ENCODE peak calls at places on chromosome 20, in four cellular contexts. One of them, this sample, is unnamed.

GRCh38 chr20:58458342-58459057 is 56.7 kb downstream of the APCDD1L start:
- DNase-seq in testis: no peak
- DNase-seq in stomach: no peak
- DNase-seq in Peyer's patch: no peak
- DNase-seq in this sample: no peak

GRCh38 chr20:60046011-60046413 is 87.8 kb downstream of the CDH26 start:
- DNase-seq in stomach: no peak
- DNase-seq in Peyer's patch: no peak
- DNase-seq in testis: no peak
- DNase-seq in this sample: no peak

GRCh38 chr20:10861086-10861485 is 187.3 kb upstream of the JAG1 start:
- DNase-seq in stomach: no peak
- DNase-seq in Peyer's patch: no peak
- DNase-seq in testis: no peak
- DNase-seq in this sample: no peak

GRCh38 chr20:15071010-15071808 is 733.8 kb upstream of the FLRT3 start:
- DNase-seq in stomach: no peak
- DNase-seq in testis: no peak
- DNase-seq in Peyer's patch: no peak
- DNase-seq in this sample: no peak

GRCh38 chr20:11376998-11377397 is 540.7 kb upstream of the BTBD3 start:
- DNase-seq in Peyer's patch: no peak
- DNase-seq in testis: no peak
- DNase-seq in stomach: no peak
- DNase-seq in this sample: no peak

GRCh38 chr20:53712212-53712977 is 118.8 kb upstream of the ZNF217 start:
- DNase-seq in testis: no peak
- DNase-seq in Peyer's patch: no peak
- DNase-seq in stomach: no peak
- DNase-seq in this sample: no peak

GRCh38 chr20:45983279-45983743 is 11.3 kb upstream of the ZNF335 start:
- DNase-seq in stomach: no peak
- DNase-seq in testis: no peak
- DNase-seq in Peyer's patch: no peak
- DNase-seq in this sample: no peak

GRCh38 chr20:45833030-45833882 is at the start of gene SNX21:
- DNase-seq in testis: peak
- DNase-seq in Peyer's patch: peak
- DNase-seq in stomach: peak
- DNase-seq in this sample: peak

GRCh38 chr20:53942973-53943372 is 127.4 kb downstream of the BCAS1 start:
- DNase-seq in Peyer's patch: no peak
- DNase-seq in testis: no peak
- DNase-seq in stomach: no peak
- DNase-seq in this sample: peak

DNA sequence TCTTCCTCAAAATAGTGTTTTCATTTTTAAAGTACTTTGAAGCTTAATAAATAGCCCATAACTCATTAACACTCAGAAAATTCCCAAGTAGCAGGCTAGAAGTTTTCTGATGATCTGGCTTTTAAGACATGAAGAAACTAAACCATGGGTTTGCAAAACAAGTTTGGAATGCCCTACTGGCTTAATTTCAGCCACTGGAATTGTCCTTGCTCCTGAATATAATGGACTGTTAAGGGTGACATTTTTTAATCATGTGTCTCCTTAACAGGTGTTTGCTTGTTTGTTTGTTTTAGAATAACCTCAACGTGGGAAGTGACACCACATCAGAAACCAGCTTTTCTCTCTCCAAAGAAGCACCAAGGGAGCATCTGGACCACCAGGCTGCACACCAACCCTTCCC is 49.1 kb downstream of the ISM1 start:
- DNase-seq in testis: no peak
- DNase-seq in stomach: no peak
- DNase-seq in Peyer's patch: no peak
- DNase-seq in this sample: no peak
- TF ChIP-seq POLR2A in testis: no peak
- TF ChIP-seq POLR2A in stomach: no peak
- TF ChIP-seq POLR2A in Peyer's patch: no peak
- TF ChIP-seq POLR2A in this sample: no peak

DNA sequence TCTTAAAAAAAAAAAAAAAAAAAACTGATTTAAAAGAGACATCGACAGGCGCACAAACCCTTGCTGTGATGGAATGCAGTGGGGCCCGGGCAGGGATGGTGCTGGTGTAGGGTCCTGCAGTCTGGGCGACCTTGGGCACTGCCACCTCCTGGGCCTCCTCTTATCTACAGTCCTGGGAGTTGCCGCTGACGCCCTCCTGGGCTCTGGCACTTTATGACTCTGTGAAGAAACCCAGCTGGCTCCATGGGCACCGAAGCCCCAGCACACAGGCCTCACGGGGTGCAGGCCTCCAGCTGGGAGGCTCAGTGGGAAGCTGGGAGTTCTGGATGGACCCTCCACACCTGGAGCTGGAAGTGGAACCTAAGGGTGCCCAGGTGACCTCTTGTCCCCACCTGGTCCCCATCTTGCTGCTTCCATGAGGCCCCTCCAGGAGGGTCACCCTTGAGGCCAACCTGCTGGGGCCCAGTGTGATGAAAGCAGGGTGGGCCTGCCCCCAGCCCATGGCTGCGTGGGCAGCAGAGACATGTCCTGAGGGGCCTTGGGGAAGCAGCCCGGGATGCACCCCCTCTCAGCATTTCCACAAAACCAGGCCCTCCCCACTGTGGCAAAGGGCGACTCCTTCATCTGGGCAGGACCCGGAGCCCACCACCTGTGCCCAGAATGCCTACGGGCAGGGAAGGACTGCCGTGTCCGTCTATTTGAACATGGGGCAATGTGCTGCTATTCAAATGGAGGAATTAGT is 104.9 kb downstream of the ASXL1 start:
- DNase-seq in Peyer's patch: peak
- DNase-seq in stomach: peak
- DNase-seq in testis: peak
- DNase-seq in this sample: no peak
- H3K27ac ChIP-seq in Peyer's patch: peak
- H3K27ac ChIP-seq in stomach: peak
- H3K27ac ChIP-seq in testis: no peak
- H3K27ac ChIP-seq in this sample: no peak

GRCh38 chr20:31669876-31670275 is 32.2 kb downstream of the COX4I2 start:
- DNase-seq in stomach: no peak
- DNase-seq in Peyer's patch: no peak
- DNase-seq in testis: no peak
- DNase-seq in this sample: no peak

GRCh38 chr20:31671324-31671723 is 33.6 kb downstream of the COX4I2 start:
- DNase-seq in stomach: no peak
- DNase-seq in testis: no peak
- DNase-seq in Peyer's patch: no peak
- DNase-seq in this sample: no peak

GRCh38 chr20:31673435-31673834 is 35.7 kb downstream of the COX4I2 start:
- DNase-seq in Peyer's patch: no peak
- DNase-seq in testis: no peak
- DNase-seq in stomach: no peak
- DNase-seq in this sample: no peak

GRCh38 chr20:31667315-31668285 is 29.9 kb downstream of the COX4I2 start:
- DNase-seq in Peyer's patch: no peak
- DNase-seq in testis: no peak
- DNase-seq in stomach: no peak
- DNase-seq in this sample: no peak

GRCh38 chr20:31670371-31671228 is 32.9 kb downstream of the COX4I2 start:
- DNase-seq in Peyer's patch: peak
- DNase-seq in testis: peak
- DNase-seq in stomach: peak
- DNase-seq in this sample: no peak
- TF ChIP-seq POLR2A in Peyer's patch: no peak
- TF ChIP-seq POLR2A in testis: no peak
- TF ChIP-seq POLR2A in stomach: no peak
- TF ChIP-seq POLR2A in this sample: no peak

DNA sequence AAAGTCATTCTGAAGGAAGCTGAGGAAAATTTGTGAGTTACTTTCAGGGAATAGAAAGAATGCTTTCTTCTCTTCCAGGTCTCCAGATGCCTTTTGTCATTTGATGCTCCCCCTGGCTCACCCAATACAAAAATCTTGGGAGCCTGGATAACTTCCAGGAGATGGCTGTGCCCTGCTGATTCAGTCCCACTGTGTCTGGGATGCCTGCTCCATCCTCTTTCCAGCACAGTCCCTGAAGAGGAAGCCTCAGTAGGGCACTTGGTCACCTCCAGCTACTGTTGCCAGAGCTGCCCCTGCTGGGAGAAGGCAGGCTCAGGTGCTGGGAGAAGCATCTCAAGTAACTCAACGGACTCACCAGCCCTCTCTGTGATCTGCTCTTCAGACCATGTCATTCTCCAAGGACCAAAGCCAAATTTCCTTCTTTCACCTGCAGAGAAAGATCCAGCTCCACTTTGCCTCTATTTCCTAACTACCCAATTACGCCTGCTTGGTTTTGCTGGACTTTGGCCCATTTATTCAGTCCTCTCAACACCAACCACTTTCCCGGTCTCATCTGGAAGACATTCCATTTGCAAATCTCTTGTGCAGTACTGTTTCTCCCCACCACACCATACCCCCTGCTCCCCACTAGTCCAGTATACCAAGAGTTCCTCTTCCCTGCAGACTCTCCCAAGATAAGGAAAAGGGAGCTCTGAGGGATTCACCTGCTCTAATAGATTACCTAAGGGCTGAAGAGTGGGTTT is 53.3 kb downstream of the SLC23A2 start:
- DNase-seq in testis: no peak
- DNase-seq in stomach: no peak
- DNase-seq in Peyer's patch: peak
- DNase-seq in this sample: no peak
- H3K27ac ChIP-seq in testis: no peak
- H3K27ac ChIP-seq in stomach: no peak
- H3K27ac ChIP-seq in Peyer's patch: no peak
- H3K27ac ChIP-seq in this sample: peak

GRCh38 chr20:37397954-37398749 is 52.2 kb downstream of the SRC start:
- DNase-seq in testis: no peak
- DNase-seq in Peyer's patch: no peak
- DNase-seq in stomach: no peak
- DNase-seq in this sample: no peak

GRCh38 chr20:37396520-37397075 is 50.7 kb downstream of the SRC start:
- DNase-seq in Peyer's patch: no peak
- DNase-seq in stomach: no peak
- DNase-seq in testis: no peak
- DNase-seq in this sample: no peak

GRCh38 chr20:37395921-37396519 is 50.1 kb downstream of the SRC start:
- DNase-seq in stomach: no peak
- DNase-seq in Peyer's patch: no peak
- DNase-seq in testis: peak
- DNase-seq in this sample: no peak

GRCh38 chr20:37398750-37399621 is 53.0 kb downstream of the SRC start:
- DNase-seq in stomach: no peak
- DNase-seq in Peyer's patch: peak
- DNase-seq in testis: no peak
- DNase-seq in this sample: no peak

DNA sequence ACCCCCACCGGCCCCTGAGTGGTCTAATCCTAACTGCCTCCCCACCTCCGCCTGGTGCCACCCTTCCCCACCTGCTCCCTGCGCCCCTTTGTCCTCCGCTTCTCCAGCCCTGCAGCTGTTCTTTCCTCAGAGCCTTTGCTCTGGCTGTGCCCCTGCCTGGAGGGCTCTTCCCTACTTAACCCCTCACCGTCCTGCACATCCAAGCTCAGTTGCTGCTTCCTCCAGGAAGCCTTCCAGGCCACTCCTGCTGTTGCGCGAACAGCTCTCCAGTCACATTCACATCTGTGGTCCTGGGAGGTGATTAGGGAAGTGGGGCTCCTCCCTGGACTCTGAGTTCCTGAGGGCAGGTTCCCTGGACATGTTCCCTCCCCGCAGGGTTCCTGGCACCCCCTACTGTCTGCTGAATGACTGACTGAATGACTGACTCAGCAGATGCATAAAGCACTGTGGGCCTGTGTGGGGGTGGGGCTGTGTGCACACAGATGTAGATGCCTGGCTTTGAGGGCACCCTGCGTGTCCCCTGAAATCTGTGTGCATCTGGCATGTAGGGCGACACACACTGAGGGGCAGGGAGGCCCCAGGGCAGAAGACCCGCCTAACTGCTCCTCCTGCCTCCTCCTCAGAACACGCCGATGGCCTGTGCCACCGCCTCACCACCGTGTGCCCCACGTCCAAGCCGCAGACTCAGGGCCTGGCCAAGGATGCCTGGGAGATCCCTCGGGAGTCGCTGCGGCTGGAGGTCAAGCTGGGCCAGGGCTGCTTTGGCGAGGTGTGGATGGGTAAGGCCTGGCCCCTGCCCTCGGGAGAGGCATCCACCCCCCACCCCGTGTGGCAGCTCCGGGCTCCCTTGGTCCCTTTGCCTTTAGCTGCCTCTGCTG is 51.4 kb downstream of the SRC start:
- DNase-seq in testis: no peak
- DNase-seq in Peyer's patch: no peak
- DNase-seq in stomach: no peak
- DNase-seq in this sample: no peak
- TF ChIP-seq POLR2A in testis: no peak
- TF ChIP-seq POLR2A in Peyer's patch: no peak
- TF ChIP-seq POLR2A in stomach: no peak
- TF ChIP-seq POLR2A in this sample: no peak

DNA sequence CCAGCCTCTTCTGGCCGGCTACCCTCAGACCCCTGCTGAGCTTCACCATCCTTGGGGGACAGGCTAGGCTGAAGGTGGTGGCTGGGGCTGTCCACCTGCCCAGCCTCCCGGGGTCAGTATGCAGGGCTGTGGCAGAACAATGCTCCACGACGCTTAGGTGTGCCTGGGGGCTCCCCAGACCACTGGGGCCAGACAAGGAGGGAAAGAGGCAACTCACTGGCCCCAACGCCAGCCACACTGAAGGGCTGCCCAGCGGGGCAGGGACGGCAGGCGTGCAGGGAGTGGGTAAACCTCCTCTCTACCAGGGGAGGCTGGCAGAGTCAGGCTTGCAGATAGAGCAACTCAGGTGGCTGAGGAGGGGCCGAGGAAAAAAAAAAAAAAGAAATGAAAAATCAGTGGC is 11.5 kb upstream of the UBE2V1 start:
- DNase-seq in Peyer's patch: no peak
- DNase-seq in testis: no peak
- DNase-seq in stomach: no peak
- DNase-seq in this sample: no peak
- H3K27ac ChIP-seq in Peyer's patch: no peak
- H3K27ac ChIP-seq in testis: no peak
- H3K27ac ChIP-seq in stomach: no peak
- H3K27ac ChIP-seq in this sample: no peak

DNA sequence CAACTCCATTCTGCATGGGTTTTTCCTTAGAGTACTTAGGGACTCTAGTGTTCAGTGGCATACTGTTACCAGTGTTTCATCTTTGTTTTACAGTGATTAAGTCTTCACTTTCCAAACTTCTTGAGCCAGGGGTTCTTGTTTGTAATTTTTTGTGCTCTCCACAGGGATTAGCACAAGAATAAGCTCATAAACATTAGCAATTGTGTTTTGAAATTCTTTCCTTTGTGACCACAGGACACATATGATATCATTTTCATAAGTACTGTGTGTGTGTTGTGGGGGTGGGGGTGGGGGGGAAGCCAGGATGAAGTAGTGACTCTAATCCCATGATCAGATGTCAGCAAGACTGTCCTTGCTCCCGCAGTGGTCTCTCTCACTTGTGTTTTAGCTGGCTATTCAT is 101.5 kb upstream of the SCP2D1 start:
- DNase-seq in testis: no peak
- DNase-seq in Peyer's patch: no peak
- DNase-seq in stomach: no peak
- DNase-seq in this sample: no peak
- TF ChIP-seq POLR2A in testis: no peak
- TF ChIP-seq POLR2A in Peyer's patch: no peak
- TF ChIP-seq POLR2A in stomach: no peak
- TF ChIP-seq POLR2A in this sample: no peak